ENCODE peak calls at places on chromosomes 6 and 20, in six cellular contexts. H is left lung, O is PC-9, X is right cardiac atrium, S is breast epithelium, U is body of pancreas. D is an unnamed sample. For H3K4me1, the result is how much of the 10 kb centered on the place peaks cover.

GRCh38 chr6:152206072-152206818 is 398.8 kb downstream of the ESR1 start:
- DNase-seq in X (peak), H (no peak), U (peak), O (no peak), S (no peak), D (peak)

GRCh38 chr20:44089987-44090674 is 96.9 kb downstream of the JPH2 start:
- DNase-seq in H (no peak), X (no peak), U (peak), S (no peak), O (no peak), D (peak)

GRCh38 chr6:41546475-41546865 is 289 bp downstream of the FOXP4 start:
- DNase-seq in X (no peak), S (no peak), U (no peak), H (no peak), O (no peak), D (no peak)

GRCh38 chr6:47253136-47253535 is 56.6 kb downstream of the TNFRSF21 start:
- DNase-seq in S (no peak), O (no peak), H (peak), X (no peak), U (no peak), D (no peak)

GRCh38 chr6:150238294-150238693 is 95.5 kb downstream of the PPP1R14C start:
- DNase-seq in O (no peak), H (no peak), S (peak), X (peak), U (peak), D (no peak)

GRCh38 chr6:31497595-31498476 is at the start of gene MICB:
- DNase-seq in O (peak), H (peak), U (peak), S (peak), X (peak), D (peak)

GRCh38 chr20:6388666-6389197 is 265.9 kb upstream of the FERMT1 start:
- DNase-seq in H (no peak), U (no peak), O (no peak), X (no peak), S (no peak), D (no peak)

GRCh38 chr20:24790746-24791283 is 158.3 kb upstream of the CST7 start:
- DNase-seq in U (no peak), X (no peak), S (no peak), O (no peak), H (no peak), D (no peak)

GRCh38 chr6:111846061-111846460 is 27.2 kb downstream of the FYN start:
- DNase-seq in H (no peak), X (no peak), O (no peak), U (no peak), S (no peak), D (no peak)

GRCh38 chr6:111846511-111847409 is 26.5 kb downstream of the FYN start:
- DNase-seq in O (no peak), X (peak), S (no peak), H (no peak), U (no peak), D (no peak)

GRCh38 chr6:111850288-111850937 is 22.8 kb downstream of the FYN start:
- DNase-seq in U (no peak), X (peak), S (no peak), H (no peak), O (no peak), D (no peak)

GRCh38 chr6:111848262-111848661 is 25.0 kb downstream of the FYN start:
- DNase-seq in U (no peak), X (no peak), H (no peak), S (no peak), O (no peak), D (no peak)

DNA sequence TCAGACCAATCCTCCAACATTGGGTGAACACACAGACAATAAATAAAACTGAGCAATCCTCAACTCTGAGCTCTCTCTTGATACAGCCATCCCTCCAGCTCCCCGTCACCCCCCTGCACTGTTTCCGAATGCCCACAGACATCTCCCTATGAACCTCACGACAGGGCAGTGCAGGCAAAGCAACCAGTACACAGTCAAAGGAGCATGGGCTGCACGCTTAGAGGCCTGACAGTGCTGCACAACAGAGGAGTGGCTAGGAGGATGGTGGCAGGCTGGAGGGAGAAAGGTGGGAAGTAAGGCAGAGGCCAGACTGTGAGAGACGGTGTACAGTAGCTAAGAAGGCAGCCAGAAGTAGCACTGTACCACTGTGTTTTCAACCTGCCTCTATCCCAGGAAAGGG is 24.0 kb downstream of the FYN start:
- DNase-seq in H (no peak), O (no peak), X (no peak), U (no peak), S (no peak), D (no peak)
- H3K4me1 ChIP-seq in H (under half), O (under half), X (under half), U (under half), S (under half), D (under half)

DNA sequence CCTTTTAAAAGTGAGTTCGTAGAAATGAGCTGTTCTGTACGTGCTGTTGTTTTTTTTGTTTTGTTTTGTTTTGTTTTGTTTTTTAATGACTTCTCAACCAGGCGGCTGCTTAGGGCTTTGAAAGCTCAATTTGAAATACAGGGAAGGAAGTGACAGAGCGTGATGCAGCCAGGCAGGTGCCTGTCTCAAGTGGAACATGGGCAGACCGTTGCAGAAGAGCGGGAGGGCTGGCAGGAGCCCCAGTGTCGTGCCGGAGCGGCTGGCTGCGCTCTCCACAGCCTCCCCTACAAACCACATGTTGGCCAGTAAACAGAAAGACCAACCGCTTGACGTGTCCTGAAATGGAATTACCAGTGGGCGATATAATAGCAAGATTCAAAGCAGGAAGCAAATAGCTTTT is 164.9 kb upstream of the RREB1 start:
- DNase-seq in S (peak), U (no peak), X (peak), H (peak), O (no peak), D (no peak)
- H3K4me3 ChIP-seq in S (peak), U (no peak), X (no peak), H (no peak), O (no peak), D (no peak)

GRCh38 chr20:3673551-3674070 is 8.2 kb downstream of the ADAM33 start:
- DNase-seq in X (no peak), O (no peak), S (no peak), H (no peak), U (no peak), D (no peak)
- H3K4me1 ChIP-seq in X (under half), O (under half), S (under half), H (under half), U (under half), D (under half)

GRCh38 chr6:148144917-148145521 is 197.6 kb upstream of the SASH1 start:
- DNase-seq in U (peak), O (no peak), H (no peak), X (peak), S (peak), D (peak)
- H3K4me3 ChIP-seq in U (no peak), O (no peak), H (no peak), X (no peak), S (no peak), D (no peak)